ENCODE peak calls at places on chromosomes 7 and 10, in seven cellular contexts. N is PC-9; U is heart left ventricle; A is CD8-positive, alpha-beta T cell; Z is Peyer's patch; R is GM13977; I is HFF-Myc. M is an unnamed sample.

GRCh38 chr10:124688889-124689670 is 55.1 kb downstream of the FAM53B start:
- DNase-seq in N (no peak), U (no peak), A (no peak), Z (no peak), R (peak), I (no peak), M (no peak)

GRCh38 chr7:78379148-78379547 is 580.6 kb downstream of the PHTF2 start:
- DNase-seq in N (no peak), U (no peak), A (no peak), Z (no peak), R (no peak), I (peak), M (no peak)

GRCh38 chr7:36971515-36972139 is 247.3 kb upstream of the AOAH start:
- DNase-seq in N (no peak), U (no peak), A (no peak), Z (no peak), R (no peak), I (no peak), M (no peak)

GRCh38 chr10:47179291-47179647 is 120.7 kb upstream of the GDF10 start:
- DNase-seq in N (no peak), U (no peak), A (no peak), Z (no peak), R (no peak), I (no peak), M (no peak)

GRCh38 chr10:78964952-78965633 is 103.7 kb upstream of the ZMIZ1 start:
- DNase-seq in N (peak), U (no peak), A (no peak), Z (no peak), R (no peak), I (no peak), M (peak)

GRCh38 chr7:130906575-130906974 is 172.6 kb upstream of the KLF14 start:
- DNase-seq in N (no peak), U (no peak), A (no peak), Z (no peak), R (no peak), I (no peak), M (no peak)

GRCh38 chr7:90594791-90595317 is 1.3 kb upstream of the CDK14 start:
- DNase-seq in N (no peak), U (peak), A (no peak), Z (no peak), R (peak), I (peak), M (peak)

GRCh38 chr7:66281678-66282593 is 76.8 kb downstream of the TPST1 start:
- DNase-seq in N (no peak), U (peak), A (no peak), Z (no peak), R (no peak), I (peak), M (no peak)

GRCh38 chr7:147885906-147886305 is 704.7 kb upstream of the C7orf33 start:
- DNase-seq in N (no peak), U (no peak), A (no peak), Z (no peak), R (no peak), I (no peak), M (no peak)

GRCh38 chr10:5559642-5560141 is 34.9 kb downstream of the CALML3 start:
- DNase-seq in N (no peak), U (no peak), A (no peak), Z (no peak), R (no peak), I (peak), M (no peak)

GRCh38 chr7:50589362-50589761 is 24.2 kb upstream of the DDC start:
- DNase-seq in N (no peak), U (no peak), A (no peak), Z (no peak), R (no peak), I (no peak), M (no peak)

GRCh38 chr10:61628875-61629513 is 33.7 kb upstream of the CABCOCO1 start:
- DNase-seq in N (peak), U (no peak), A (no peak), Z (no peak), R (no peak), I (peak), M (peak)

GRCh38 chr7:52959336-52959735 is 76.1 kb upstream of the POM121L12 start:
- DNase-seq in N (no peak), U (no peak), A (no peak), Z (no peak), R (no peak), I (peak), M (no peak)

GRCh38 chr7:97107192-97107800 is 10.2 kb upstream of the SDHAF3 start:
- DNase-seq in N (peak), U (no peak), A (no peak), Z (no peak), R (no peak), I (no peak), M (no peak)

GRCh38 chr10:71285180-71285545 is 33.9 kb upstream of the SLC29A3 start:
- DNase-seq in N (peak), U (peak), A (no peak), Z (peak), R (peak), I (no peak), M (peak)

GRCh38 chr10:6455592-6455991 is 124.5 kb downstream of the PRKCQ start:
- DNase-seq in N (no peak), U (no peak), A (no peak), Z (no peak), R (no peak), I (no peak), M (no peak)

GRCh38 chr7:10802526-10802925 is 171.1 kb upstream of the PHF14 start:
- DNase-seq in N (no peak), U (no peak), A (no peak), Z (no peak), R (no peak), I (no peak), M (no peak)

GRCh38 chr10:70479626-70480253 is 1.2 kb downstream of the PALD1 start:
- DNase-seq in N (no peak), U (no peak), A (no peak), Z (no peak), R (no peak), I (no peak), M (no peak)

GRCh38 chr7:2687881-2688318 is at the start of gene AMZ1:
- DNase-seq in N (no peak), U (no peak), A (no peak), Z (no peak), R (no peak), I (no peak), M (peak)

GRCh38 chr7:16431646-16432424 is 10.5 kb upstream of the CRPPA start:
- DNase-seq in N (peak), U (no peak), A (no peak), Z (no peak), R (peak), I (no peak), M (peak)

GRCh38 chr10:34824870-34825269 is 9.8 kb upstream of the PARD3 start:
- DNase-seq in N (no peak), U (no peak), A (no peak), Z (no peak), R (no peak), I (no peak), M (peak)
- TF ChIP-seq CTCF in N (no peak), U (no peak), A (no peak), Z (no peak), R (peak), I (peak), M (peak)

GRCh38 chr10:121753726-121754476 is 155.7 kb upstream of the FGFR2 start:
- DNase-seq in N (peak), U (no peak), A (no peak), Z (no peak), R (peak), I (no peak), M (no peak)
- TF ChIP-seq CTCF in N (no peak), U (no peak), A (no peak), Z (no peak), R (peak), I (peak), M (no peak)

DNA sequence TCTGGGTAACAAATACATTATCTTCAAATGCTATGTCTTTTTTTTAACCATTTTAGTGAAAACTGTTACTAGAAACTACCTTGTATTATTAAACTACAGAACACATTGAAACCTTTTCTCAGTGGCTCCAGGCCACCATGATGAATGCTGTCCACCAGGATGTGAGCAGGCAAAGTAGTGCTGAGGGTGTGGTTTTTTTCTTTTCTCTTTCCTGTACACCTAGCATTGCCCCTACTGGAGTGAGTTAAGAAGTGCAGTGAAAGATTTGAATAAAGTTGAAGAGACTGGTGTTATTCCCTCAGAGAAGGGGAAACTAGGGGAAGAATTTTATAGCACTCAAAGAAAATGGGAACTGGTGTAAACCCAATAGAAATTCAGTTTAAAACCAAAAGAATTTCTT is 120.0 kb upstream of the SAMD8 start:
- DNase-seq in N (no peak), U (no peak), A (no peak), Z (no peak), R (no peak), I (peak), M (peak)
- TF ChIP-seq CTCF in N (peak), U (no peak), A (peak), Z (peak), R (peak), I (peak), M (peak)

GRCh38 chr7:142711196-142711595 is 38.1 kb upstream of the PRSS1 start:
- DNase-seq in N (no peak), U (no peak), A (no peak), Z (no peak), R (no peak), I (no peak), M (no peak)

GRCh38 chr7:142712617-142712957 is 36.7 kb upstream of the PRSS1 start:
- DNase-seq in N (no peak), U (no peak), A (no peak), Z (no peak), R (no peak), I (no peak), M (no peak)

GRCh38 chr7:142709921-142710320 is 39.4 kb upstream of the PRSS1 start:
- DNase-seq in N (no peak), U (no peak), A (no peak), Z (no peak), R (no peak), I (no peak), M (no peak)

GRCh38 chr7:142714375-142714774 is 34.9 kb upstream of the PRSS1 start:
- DNase-seq in N (no peak), U (no peak), A (peak), Z (no peak), R (no peak), I (no peak), M (no peak)

DNA sequence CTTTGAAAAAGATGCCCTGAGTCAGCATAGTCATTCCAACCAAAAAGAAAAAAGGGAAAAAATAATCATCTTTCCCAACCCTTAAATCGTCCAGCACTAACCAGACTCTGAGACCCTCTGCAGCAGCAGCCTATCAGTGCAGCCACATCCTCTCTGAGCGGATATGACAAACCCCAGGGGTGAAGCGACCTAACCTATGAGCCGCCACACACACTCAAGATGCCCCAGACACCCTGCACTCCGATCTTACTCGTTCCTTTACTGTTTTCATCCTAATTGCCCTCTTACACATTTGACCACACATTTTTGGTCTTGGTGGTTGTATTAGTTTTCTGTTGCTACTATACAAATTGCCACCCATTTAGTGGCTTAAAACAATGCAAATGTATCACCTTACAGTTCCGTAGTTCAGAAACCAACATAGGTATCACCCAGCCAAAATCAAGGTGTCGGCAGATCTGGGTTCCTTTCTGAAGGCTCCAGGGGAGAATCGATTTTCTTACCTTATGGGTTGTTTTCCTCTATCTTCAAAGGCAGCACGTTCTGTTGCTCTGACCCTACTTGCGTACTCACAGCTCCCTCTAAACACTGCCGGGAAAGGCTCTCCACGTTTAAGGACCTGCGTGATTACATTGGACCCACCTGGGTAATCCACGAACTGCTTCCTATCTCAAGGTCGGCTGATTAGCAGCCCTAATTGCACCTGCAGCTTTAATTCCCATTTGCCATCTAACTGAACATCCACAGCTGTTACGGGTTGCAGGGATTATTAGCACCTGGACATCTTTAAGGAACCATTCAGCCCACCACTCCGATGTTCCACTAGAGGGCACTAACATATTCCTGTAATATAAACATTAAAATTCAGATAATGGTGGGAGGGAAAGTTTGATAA is 37.3 kb upstream of the PRSS1 start:
- DNase-seq in N (peak), U (no peak), A (no peak), Z (no peak), R (no peak), I (peak), M (peak)
- TF ChIP-seq CTCF in N (peak), U (peak), A (peak), Z (peak), R (peak), I (peak), M (peak)

GRCh38 chr7:41730668-41731067 is 27.8 kb upstream of the INHBA start:
- DNase-seq in N (no peak), U (no peak), A (no peak), Z (no peak), R (no peak), I (no peak), M (no peak)
- TF ChIP-seq CTCF in N (no peak), U (no peak), A (no peak), Z (no peak), R (no peak), I (no peak), M (no peak)

GRCh38 chr7:113389247-113389646 is 270.9 kb upstream of the SMIM30 start:
- DNase-seq in N (no peak), U (no peak), A (no peak), Z (no peak), R (no peak), I (no peak), M (no peak)

GRCh38 chr7:113392841-113393540 is 274.6 kb upstream of the SMIM30 start:
- DNase-seq in N (no peak), U (no peak), A (no peak), Z (no peak), R (no peak), I (no peak), M (no peak)

GRCh38 chr7:113392421-113392820 is 274.1 kb upstream of the SMIM30 start:
- DNase-seq in N (no peak), U (no peak), A (no peak), Z (no peak), R (no peak), I (no peak), M (no peak)

DNA sequence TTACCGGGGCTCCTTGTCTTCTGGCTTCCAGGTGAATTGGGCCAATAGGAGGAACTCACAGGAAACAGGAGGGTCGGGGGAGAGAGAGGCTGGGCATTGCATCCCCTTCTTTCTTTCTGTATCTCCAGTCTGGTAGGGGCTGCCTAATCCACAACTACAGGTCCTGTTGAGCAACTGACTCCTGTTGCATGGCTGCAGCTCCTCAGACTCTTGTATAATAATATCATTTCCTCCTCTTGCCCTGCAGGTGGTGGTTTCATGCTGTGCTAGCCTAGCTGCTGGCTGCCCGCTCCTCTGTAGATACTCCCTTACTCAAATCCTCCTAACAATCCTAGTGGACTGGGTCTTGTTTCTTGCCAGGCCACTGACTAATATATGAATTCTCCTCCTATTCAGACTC is 276.5 kb upstream of the SMIM30 start:
- DNase-seq in N (no peak), U (no peak), A (no peak), Z (no peak), R (no peak), I (no peak), M (no peak)
- TF ChIP-seq CTCF in N (no peak), U (no peak), A (no peak), Z (no peak), R (no peak), I (no peak), M (no peak)

M was measured in Calu3.